ENCODE peak calls at places on chromosomes 11 and 22, in six cellular contexts. V is heart right ventricle, I is body of pancreas, Z is cardiac fibroblast, N is pancreas, A is fibroblast of lung. U is an unnamed sample.

GRCh38 chr11:129143335-129143734 is 48.8 kb downstream of the ARHGAP32 start:
- DNase-seq in V (peak), I (peak), Z (peak), N (peak), A (peak), U (no peak)

GRCh38 chr22:44924724-44925123 is 85.1 kb downstream of the PHF21B start:
- DNase-seq in V (no peak), I (no peak), Z (no peak), N (no peak), A (no peak), U (no peak)

GRCh38 chr11:3197878-3198528 is 20.6 kb downstream of the MRGPRG start:
- DNase-seq in V (no peak), I (no peak), Z (no peak), N (no peak), A (no peak), U (no peak)

GRCh38 chr11:64644348-64645242 is 53.6 kb downstream of the SLC22A12 start:
- DNase-seq in V (no peak), I (no peak), Z (no peak), N (no peak), A (no peak), U (peak)

GRCh38 chr22:30704978-30705377 is 10.3 kb downstream of the OSBP2 start:
- DNase-seq in V (no peak), I (no peak), Z (no peak), N (no peak), A (no peak), U (no peak)

GRCh38 chr22:45318558-45319318 is 9.0 kb downstream of the FAM118A start:
- DNase-seq in V (no peak), I (no peak), Z (peak), N (no peak), A (peak), U (peak)

GRCh38 chr11:6988506-6988905 is 31.6 kb downstream of the ZNF214 start:
- DNase-seq in V (no peak), I (no peak), Z (peak), N (no peak), A (no peak), U (no peak)

GRCh38 chr22:30667092-30667485 is 586 bp downstream of the DUSP18 start:
- DNase-seq in V (no peak), I (peak), Z (peak), N (no peak), A (no peak), U (no peak)

GRCh38 chr11:28738549-28738948 is 630.4 kb downstream of the METTL15 start:
- DNase-seq in V (no peak), I (no peak), Z (no peak), N (no peak), A (no peak), U (no peak)

GRCh38 chr11:45754261-45754709 is 50.7 kb upstream of the SLC35C1 start:
- DNase-seq in V (peak), I (peak), Z (peak), N (peak), A (no peak), U (no peak)

GRCh38 chr11:123268118-123268517 is 73.1 kb upstream of the CLMP start:
- DNase-seq in V (no peak), I (no peak), Z (no peak), N (no peak), A (no peak), U (no peak)

GRCh38 chr22:39718921-39719320 is 148.4 kb downstream of the CACNA1I start:
- DNase-seq in V (no peak), I (no peak), Z (no peak), N (no peak), A (no peak), U (no peak)

GRCh38 chr22:28894320-28894719 is 10.9 kb downstream of the ZNRF3 start:
- DNase-seq in V (peak), I (peak), Z (no peak), N (no peak), A (no peak), U (no peak)

GRCh38 chr22:49182416-49182815 is 645.3 kb downstream of the BRD1 start:
- DNase-seq in V (no peak), I (no peak), Z (no peak), N (no peak), A (no peak), U (no peak)

GRCh38 chr11:102936864-102937509 is 18.5 kb downstream of the MMP13 start:
- DNase-seq in V (no peak), I (no peak), Z (no peak), N (no peak), A (no peak), U (no peak)

GRCh38 chr22:18104566-18104965 is 6.0 kb upstream of the TUBA8 start:
- DNase-seq in V (no peak), I (no peak), Z (peak), N (no peak), A (peak), U (no peak)

GRCh38 chr11:46393231-46393616 is 1.6 kb upstream of the CHRM4 start:
- DNase-seq in V (no peak), I (no peak), Z (no peak), N (no peak), A (no peak), U (no peak)

GRCh38 chr22:22576244-22576988 is 17.4 kb upstream of the PRAME start:
- DNase-seq in V (peak), I (peak), Z (peak), N (peak), A (peak), U (peak)
- TF ChIP-seq CTCF in V (peak), I (peak), Z (peak), N (peak), A (peak), U (peak)

GRCh38 chr11:11668781-11669180 is 47.0 kb upstream of the GALNT18 start:
- DNase-seq in V (no peak), I (no peak), Z (no peak), N (no peak), A (no peak), U (no peak)

GRCh38 chr11:11669447-11669846 is 47.6 kb upstream of the GALNT18 start:
- DNase-seq in V (no peak), I (no peak), Z (no peak), N (no peak), A (peak), U (no peak)

GRCh38 chr11:11663907-11664306 is 42.1 kb upstream of the GALNT18 start:
- DNase-seq in V (no peak), I (no peak), Z (no peak), N (no peak), A (no peak), U (no peak)

GRCh38 chr11:11668293-11668692 is 46.5 kb upstream of the GALNT18 start:
- DNase-seq in V (no peak), I (no peak), Z (no peak), N (no peak), A (no peak), U (no peak)

DNA sequence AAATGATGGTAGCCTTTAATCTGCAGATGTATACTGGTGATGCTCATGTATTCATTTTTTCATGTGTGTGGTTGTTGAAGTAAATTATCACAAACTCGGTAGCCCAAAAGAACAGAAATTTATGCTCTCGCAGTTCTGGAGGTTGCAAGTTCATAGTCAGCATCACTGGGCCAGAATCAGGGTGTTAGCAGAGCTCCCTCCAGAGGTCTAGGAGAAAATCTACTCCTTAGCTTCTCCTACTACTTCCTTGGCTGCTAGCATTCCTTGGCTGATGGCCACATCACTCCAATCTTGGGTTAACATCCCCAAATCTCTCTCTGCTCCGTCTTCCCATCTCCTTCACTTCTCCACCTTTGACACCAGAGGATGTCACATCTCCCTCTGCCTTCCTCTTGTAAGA is 45.3 kb upstream of the GALNT18 start:
- DNase-seq in V (no peak), I (no peak), Z (peak), N (no peak), A (peak), U (no peak)
- TF ChIP-seq CTCF in V (no peak), I (no peak), Z (no peak), N (no peak), A (peak), U (no peak)

GRCh38 chr11:61832207-61832606 is 4.1 kb downstream of the FADS2 start:
- DNase-seq in V (no peak), I (no peak), Z (no peak), N (no peak), A (no peak), U (no peak)

GRCh38 chr11:61833478-61833877 is 5.4 kb downstream of the FADS2 start:
- DNase-seq in V (no peak), I (no peak), Z (no peak), N (no peak), A (no peak), U (no peak)

GRCh38 chr11:61834278-61835004 is 6.3 kb downstream of the FADS2 start:
- DNase-seq in V (peak), I (no peak), Z (peak), N (no peak), A (peak), U (peak)

GRCh38 chr11:61832758-61833157 is 4.7 kb downstream of the FADS2 start:
- DNase-seq in V (peak), I (no peak), Z (no peak), N (peak), A (no peak), U (no peak)

GRCh38 chr11:61833926-61834277 is 5.8 kb downstream of the FADS2 start:
- DNase-seq in V (no peak), I (no peak), Z (no peak), N (no peak), A (no peak), U (no peak)
- TF ChIP-seq CTCF in V (no peak), I (no peak), Z (no peak), N (no peak), A (no peak), U (no peak)

GRCh38 chr22:19791243-19791642 is 30.7 kb downstream of the TBX1 start:
- DNase-seq in V (no peak), I (no peak), Z (no peak), N (no peak), A (no peak), U (no peak)
- TF ChIP-seq CTCF in V (no peak), I (no peak), Z (no peak), N (no peak), A (no peak), U (no peak)

GRCh38 chr11:77438487-77438886 is 35.4 kb downstream of the PAK1 start:
- DNase-seq in V (no peak), I (no peak), Z (no peak), N (no peak), A (no peak), U (no peak)

GRCh38 chr11:77436501-77436900 is 37.4 kb downstream of the PAK1 start:
- DNase-seq in V (no peak), I (no peak), Z (no peak), N (no peak), A (no peak), U (no peak)

GRCh38 chr11:77436969-77437368 is 36.9 kb downstream of the PAK1 start:
- DNase-seq in V (no peak), I (no peak), Z (no peak), N (no peak), A (no peak), U (no peak)

GRCh38 chr11:77431813-77432212 is 42.1 kb downstream of the PAK1 start:
- DNase-seq in V (no peak), I (no peak), Z (no peak), N (no peak), A (no peak), U (no peak)

GRCh38 chr11:77435972-77436371 is 37.9 kb downstream of the PAK1 start:
- DNase-seq in V (no peak), I (no peak), Z (no peak), N (no peak), A (no peak), U (no peak)
- TF ChIP-seq CTCF in V (no peak), I (no peak), Z (no peak), N (no peak), A (no peak), U (no peak)